ENCODE peak calls at places on chromosome 21, in five cellular contexts. S is ascending aorta; Z is anterior cingulate cortex; V is pancreas; F is CD8-positive, alpha-beta memory T cell. G is an unnamed sample.

GRCh38 chr21:34129039-34129891 is 55.9 kb downstream of the MRPS6 start:
- DNase-seq in F (peak), S (no peak), V (peak), Z (no peak), G (no peak)

GRCh38 chr21:36169465-36170128 is 13.0 kb downstream of the DOP1B start:
- DNase-seq in Z (peak), V (no peak), S (no peak), F (no peak), G (no peak)

GRCh38 chr21:31611445-31611844 is 48.0 kb upstream of the SOD1 start:
- DNase-seq in S (no peak), F (no peak), Z (no peak), V (no peak), G (no peak)

GRCh38 chr21:39047046-39047445 is 136.2 kb downstream of the PSMG1 start:
- DNase-seq in S (no peak), Z (no peak), F (no peak), V (no peak), G (no peak)

GRCh38 chr21:25464275-25464674 is 143.0 kb downstream of the MRPL39 start:
- DNase-seq in Z (no peak), S (no peak), F (no peak), V (no peak), G (no peak)

GRCh38 chr21:34335316-34335715 is 28.5 kb upstream of the KCNE2 start:
- DNase-seq in V (no peak), S (no peak), F (no peak), Z (no peak), G (no peak)

GRCh38 chr21:38574895-38575294 is 76.6 kb upstream of the ERG start:
- DNase-seq in S (no peak), Z (no peak), V (no peak), F (no peak), G (no peak)

GRCh38 chr21:39000496-39000895 is 182.8 kb downstream of the PSMG1 start:
- DNase-seq in V (no peak), Z (no peak), S (no peak), F (no peak), G (no peak)

GRCh38 chr21:37532868-37533780 is 166.6 kb downstream of the DYRK1A start:
- DNase-seq in F (no peak), S (no peak), V (peak), Z (no peak), G (no peak)

GRCh38 chr21:44433791-44434567 is 21.3 kb upstream of the LRRC3 start:
- DNase-seq in S (no peak), F (no peak), Z (no peak), V (no peak), G (no peak)

GRCh38 chr21:44255519-44255981 is 6.1 kb downstream of the DNMT3L start:
- DNase-seq in F (no peak), Z (no peak), S (no peak), V (no peak), G (no peak)

G was measured in right lobe of liver.